ENCODE peak calls at places on chromosomes 4 and X, in nine cellular contexts. B is stimulated activated CD8-positive, alpha-beta memory T cell treated with anti-CD3 and anti-CD28 coated beads, Interleukin-7, amount 100 ng/mL, for 24 hours; D is fibroblast of the conjunctiva; K is CD4-positive, CD25-positive, alpha-beta regulatory T cell; R is ELF-1; P is T-helper 22 cell; Q is fibroblast of the aortic adventitia; S is heart left ventricle; J is CD8-positive, alpha-beta memory T cell. C is an unnamed sample.

GRCh38 chrX:38754102-38754790 is 47.0 kb upstream of the MID1IP1 start:
- DNase-seq in J (peak; percentile 5), P (no peak), Q (peak; percentile 75), B (no peak), S (no peak), R (peak; percentile 58), K (peak; percentile 62), D (peak; percentile 47), C (peak; percentile 33)

GRCh38 chr4:6974138-6974848 is 64.7 kb downstream of the TBC1D14 start:
- DNase-seq in D (peak; percentile 73), Q (peak; percentile 92), S (peak; percentile 81), B (peak; percentile 71), P (peak; percentile 63), J (peak; percentile 63), K (peak; percentile 84), R (peak; percentile 90), C (peak; percentile 77)

GRCh38 chrX:100316987-100317386 is 93.1 kb downstream of the PCDH19 start:
- DNase-seq in S (no peak), R (no peak), J (no peak), D (peak; percentile 64), Q (no peak), K (no peak), B (no peak), P (no peak), C (no peak)

GRCh38 chr4:67522851-67523671 is 22.2 kb downstream of the CENPC start:
- DNase-seq in B (no peak), D (no peak), K (peak; percentile 81), S (no peak), P (no peak), R (no peak), J (no peak), Q (peak; percentile 70), C (no peak)

GRCh38 chrX:28586291-28586690 is 955 bp upstream of the IL1RAPL1 start:
- DNase-seq in J (no peak), Q (peak; percentile 25), S (peak; percentile 28), R (peak; percentile 70), P (no peak), K (no peak), B (no peak), D (no peak), C (no peak)

GRCh38 chr4:1812720-1813119 is 19.6 kb downstream of the FGFR3 start:
- DNase-seq in K (no peak), B (no peak), J (no peak), R (no peak), S (no peak), Q (no peak), D (no peak), P (no peak), C (no peak)

GRCh38 chr4:161419822-161420221 is 744.0 kb downstream of the FSTL5 start:
- DNase-seq in Q (no peak), R (peak; percentile 1), K (no peak), P (no peak), S (no peak), J (no peak), B (no peak), D (no peak), C (no peak)

GRCh38 chr4:130336585-130337217 is 1240.7 kb downstream of the C4orf33 start:
- DNase-seq in P (no peak), B (no peak), J (no peak), D (peak; percentile 17), K (peak; percentile 6), Q (peak; percentile 51), R (no peak), S (no peak), C (peak; percentile 24)

GRCh38 chr4:4852591-4853362 is 6.7 kb upstream of the MSX1 start:
- DNase-seq in Q (peak; percentile 85), R (peak; percentile 94), K (peak; percentile 49), P (no peak), B (no peak), J (no peak), D (no peak), S (no peak), C (no peak)

GRCh38 chrX:37652053-37652452 is 33.5 kb upstream of the XK start:
- DNase-seq in P (no peak), Q (no peak), D (no peak), R (peak; percentile 20), J (no peak), K (no peak), B (no peak), S (no peak), C (no peak)

GRCh38 chr4:140675599-140676231 is 80.5 kb downstream of the TBC1D9 start:
- DNase-seq in J (no peak), Q (no peak), R (no peak), B (no peak), K (no peak), S (no peak), D (no peak), P (no peak), C (no peak)

GRCh38 chrX:115589419-115589818 is 28.4 kb downstream of the PLS3 start:
- DNase-seq in B (no peak), Q (no peak), J (no peak), D (no peak), S (no peak), R (no peak), K (no peak), P (no peak), C (no peak)

GRCh38 chr4:17577660-17578481 is 873 bp downstream of the LAP3 start:
- DNase-seq in P (peak; percentile 19), S (peak; percentile 61), Q (peak; percentile 22), K (no peak), J (peak; percentile 13), B (peak; percentile 16), R (no peak), D (no peak), C (peak; percentile 14)

GRCh38 chr4:16329132-16329796 is 103.0 kb upstream of the TAPT1 start:
- DNase-seq in K (no peak), J (no peak), Q (peak; percentile 75), B (no peak), D (no peak), P (no peak), S (no peak), R (no peak), C (no peak)

GRCh38 chr4:184293552-184293951 is 75.9 kb upstream of the ENPP6 start:
- DNase-seq in J (no peak), S (no peak), B (no peak), R (no peak), Q (no peak), K (no peak), D (no peak), P (no peak), C (peak; percentile 25)

GRCh38 chr4:7206385-7206784 is 14.0 kb downstream of the SORCS2 start:
- DNase-seq in Q (peak; percentile 70), S (peak; percentile 87), B (no peak), P (no peak), J (no peak), D (no peak), R (peak; percentile 30), K (no peak), C (peak; percentile 24)

GRCh38 chr4:184616633-184617471 is 32.4 kb downstream of the CASP3 start:
- DNase-seq in B (no peak), S (no peak), K (no peak), Q (peak; percentile 6), J (no peak), R (no peak), P (no peak), D (no peak), C (no peak)

GRCh38 chr4:86587016-86587713 is 7.0 kb upstream of the PTPN13 start:
- DNase-seq in K (no peak), D (no peak), S (no peak), R (no peak), B (no peak), J (no peak), P (no peak), Q (peak; percentile 12), C (no peak)

GRCh38 chr4:124044867-124045266 is 648.3 kb downstream of the SPRY1 start:
- DNase-seq in B (no peak), D (no peak), P (no peak), K (no peak), S (no peak), Q (no peak), R (peak; percentile 49), J (no peak), C (no peak)

C was measured in fibroblast of gingiva.